ENCODE peak calls at places on chromosomes 2 and 18, in four cellular contexts. U, G, O and D are unnamed samples. For H3K4me1, the result is how much of the 10 kb centered on the place peaks cover.

GRCh38 chr18:9971313-9971920 is 57.6 kb downstream of the VAPA start:
- DNase-seq in O (peak), U (peak), G (peak), D (peak)

GRCh38 chr2:37588316-37588777 is 83.1 kb downstream of the CDC42EP3 start:
- DNase-seq in U (peak), O (no peak), G (no peak), D (no peak)

GRCh38 chr2:113282747-113283533 is 4.2 kb upstream of the PAX8 start:
- DNase-seq in G (no peak), O (peak), U (peak), D (no peak)

GRCh38 chr2:128279786-128280701 is 38.6 kb downstream of the HS6ST1 start:
- DNase-seq in G (no peak), O (no peak), U (no peak), D (no peak)

GRCh38 chr2:54708584-54709340 is 14.7 kb upstream of the EML6 start:
- DNase-seq in U (no peak), G (no peak), O (no peak), D (no peak)

GRCh38 chr2:263774-264492 is at the start of gene SH3YL1:
- DNase-seq in G (no peak), U (peak), O (no peak), D (no peak)

GRCh38 chr18:68148862-68149261 is 566.0 kb downstream of the TMX3 start:
- DNase-seq in G (no peak), U (no peak), O (no peak), D (no peak)

GRCh38 chr2:140539506-140539905 is 1591.3 kb downstream of the LRP1B start:
- DNase-seq in U (no peak), O (no peak), G (no peak), D (no peak)

GRCh38 chr2:236371010-236371409 is 106.8 kb upstream of the ASB18 start:
- DNase-seq in O (no peak), U (no peak), G (no peak), D (no peak)

GRCh38 chr18:78542204-78542603 is 437.4 kb upstream of the SALL3 start:
- DNase-seq in O (no peak), G (no peak), U (no peak), D (no peak)

GRCh38 chr2:70927641-70928040 is 8.1 kb upstream of the ATP6V1B1 start:
- DNase-seq in G (no peak), U (no peak), O (no peak), D (no peak)

GRCh38 chr18:11925800-11926481 is 17.8 kb upstream of the MPPE1 start:
- DNase-seq in U (no peak), O (peak), G (no peak), D (no peak)

GRCh38 chr18:32771871-32772499 is 838 bp downstream of the KLHL14 start:
- DNase-seq in U (no peak), G (no peak), O (no peak), D (no peak)

GRCh38 chr18:32770651-32771168 is 2.1 kb downstream of the KLHL14 start:
- DNase-seq in G (no peak), U (no peak), O (no peak), D (no peak)

GRCh38 chr18:32770181-32770650 is 2.6 kb downstream of the KLHL14 start:
- DNase-seq in G (no peak), O (no peak), U (no peak), D (no peak)

GRCh38 chr18:32772580-32773186 is at the start of gene KLHL14:
- DNase-seq in G (no peak), O (no peak), U (no peak), D (no peak)

GRCh38 chr18:32771169-32771751 is 1.6 kb downstream of the KLHL14 start:
- DNase-seq in U (no peak), G (no peak), O (no peak), D (no peak)
- TF ChIP-seq EZH2 in U (no peak), G (no peak), O (no peak), D (no peak)

DNA sequence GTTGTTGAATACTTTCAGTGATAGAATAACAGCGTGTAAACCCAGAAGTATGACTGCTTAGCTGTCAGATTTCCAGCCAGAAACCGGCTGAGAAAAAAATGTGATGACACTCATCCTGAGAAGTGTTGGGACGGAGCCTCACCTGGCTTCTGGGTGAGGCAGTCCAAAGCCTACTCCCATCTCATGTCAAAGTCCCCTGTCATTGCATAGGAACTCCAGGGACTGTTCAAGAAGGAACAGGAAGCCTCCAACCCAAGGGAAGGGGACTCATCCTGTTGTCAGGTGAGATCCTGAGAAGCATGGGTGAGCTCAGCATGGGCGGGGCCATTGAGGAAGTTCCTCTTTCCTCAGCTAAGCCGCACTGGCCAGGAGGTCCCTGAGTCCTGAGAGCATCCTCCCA is 11.3 kb upstream of the CHRNA1 start:
- DNase-seq in U (no peak), O (peak), G (no peak), D (no peak)
- H3K4me1 ChIP-seq in U (under half), O (under half), G (under half), D (under half)

GRCh38 chr2:224944707-224945106 is 97.6 kb downstream of the DOCK10 start:
- DNase-seq in O (no peak), U (no peak), G (no peak), D (no peak)
- H3K4me3 ChIP-seq in O (no peak), U (no peak), G (no peak), D (no peak)

GRCh38 chr2:26849056-26850001 is 1.4 kb downstream of the DPYSL5 start:
- DNase-seq in G (no peak), U (no peak), O (no peak), D (no peak)
- TF ChIP-seq EZH2 in G (no peak), U (no peak), O (no peak), D (no peak)

DNA sequence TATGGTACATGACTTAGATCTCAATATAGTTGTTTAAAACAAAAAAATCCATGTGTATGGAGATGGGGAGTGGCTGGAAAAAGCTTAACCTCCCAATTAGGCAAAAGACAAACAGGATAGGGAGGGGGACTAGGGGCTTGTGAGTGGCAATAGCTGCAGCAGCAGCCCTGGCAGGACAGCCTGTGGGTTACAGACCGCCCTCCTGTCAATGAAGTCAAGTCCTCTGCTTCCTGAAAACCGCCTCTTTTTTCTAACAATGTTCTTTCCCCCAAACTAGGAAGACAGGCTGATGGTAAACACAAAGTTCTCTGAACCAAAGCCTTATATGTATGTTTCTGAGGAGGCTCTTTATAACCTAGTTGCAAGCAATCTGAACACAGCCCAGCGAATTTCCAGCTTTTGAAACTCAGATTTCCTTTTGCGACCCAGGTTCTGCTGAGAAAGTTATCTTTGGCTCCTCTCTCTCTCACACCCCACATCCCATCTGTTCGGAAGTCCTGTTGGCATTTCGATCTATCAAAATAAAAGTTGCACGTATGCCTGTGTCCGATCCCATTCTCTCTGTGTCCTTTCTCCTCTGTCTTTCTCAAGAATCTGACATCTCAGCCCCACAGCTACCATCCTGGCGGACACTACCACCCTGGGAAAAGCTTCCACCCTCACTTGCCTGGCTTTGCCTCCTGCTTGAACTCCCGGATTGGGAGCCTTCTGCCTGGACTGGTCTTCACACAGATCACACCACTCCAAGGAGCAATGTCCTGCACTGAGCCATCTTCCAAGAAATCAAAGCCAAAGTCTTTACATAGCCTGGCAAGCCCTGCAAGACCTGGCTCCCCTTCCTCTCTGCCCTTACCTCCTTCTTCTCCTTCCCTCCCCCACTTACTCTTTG is 10.1 kb downstream of the ATP8B1 start:
- DNase-seq in O (no peak), U (no peak), G (no peak), D (no peak)
- H3K4me1 ChIP-seq in O (under half), U (half or more), G (under half), D (under half)

DNA sequence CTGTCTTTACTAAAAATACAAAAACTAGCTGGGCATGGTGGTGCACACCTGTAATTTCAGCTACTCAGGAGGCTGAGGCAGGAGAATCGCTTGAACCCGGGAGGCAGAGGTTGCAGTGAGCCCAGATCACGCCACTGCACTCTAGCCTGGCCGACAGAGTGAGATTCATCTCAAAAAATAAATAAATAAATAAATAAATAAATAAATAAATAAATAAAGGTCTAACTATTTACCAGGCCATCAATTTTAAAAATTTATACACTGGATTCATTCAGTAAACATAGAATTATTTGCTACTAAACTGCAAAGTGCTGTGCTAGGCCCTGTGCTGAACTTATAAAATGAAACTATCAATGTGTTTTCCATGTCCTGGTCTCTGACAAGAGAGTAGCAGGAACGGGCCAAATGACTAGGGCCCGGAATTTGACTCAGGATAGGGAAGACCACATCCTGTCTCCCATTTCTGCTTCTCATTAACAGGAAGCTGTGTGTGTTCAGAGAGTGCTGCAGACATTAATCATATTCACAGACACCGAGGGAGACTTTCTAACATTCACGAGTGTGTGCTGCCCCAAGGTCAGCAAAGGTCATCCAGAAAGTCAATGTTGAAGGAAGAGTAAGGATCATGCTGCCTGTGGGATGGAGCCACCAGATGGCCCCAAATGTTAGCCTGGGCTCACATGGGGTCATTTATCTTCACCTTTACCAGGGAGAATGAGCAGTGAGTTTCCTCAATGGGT is 95.8 kb downstream of the SPP2 start:
- DNase-seq in U (no peak), G (no peak), O (no peak), D (peak)
- H3K4me3 ChIP-seq in U (no peak), G (no peak), O (no peak), D (no peak)

GRCh38 chr18:57352271-57352701 is at the start of gene ST8SIA3:
- DNase-seq in U (no peak), O (no peak), G (no peak), D (no peak)

GRCh38 chr18:57353940-57354461 is 1.6 kb downstream of the ST8SIA3 start:
- DNase-seq in O (peak), G (peak), U (no peak), D (no peak)

GRCh38 chr18:57347784-57348183 is 4.6 kb upstream of the ST8SIA3 start:
- DNase-seq in O (no peak), U (no peak), G (no peak), D (no peak)

GRCh38 chr18:57352761-57353136 is 392 bp downstream of the ST8SIA3 start:
- DNase-seq in O (no peak), U (no peak), G (no peak), D (no peak)

GRCh38 chr18:57353137-57353939 is 981 bp downstream of the ST8SIA3 start:
- DNase-seq in G (no peak), O (no peak), U (no peak), D (no peak)
- TF ChIP-seq EZH2 in G (peak), O (no peak), U (no peak), D (no peak)

GRCh38 chr18:58443671-58444070 is 185.2 kb downstream of the ALPK2 start:
- DNase-seq in U (no peak), G (no peak), O (no peak), D (no peak)
- H3K4me1 ChIP-seq in U (under half), G (under half), O (under half), D (under half)

DNA sequence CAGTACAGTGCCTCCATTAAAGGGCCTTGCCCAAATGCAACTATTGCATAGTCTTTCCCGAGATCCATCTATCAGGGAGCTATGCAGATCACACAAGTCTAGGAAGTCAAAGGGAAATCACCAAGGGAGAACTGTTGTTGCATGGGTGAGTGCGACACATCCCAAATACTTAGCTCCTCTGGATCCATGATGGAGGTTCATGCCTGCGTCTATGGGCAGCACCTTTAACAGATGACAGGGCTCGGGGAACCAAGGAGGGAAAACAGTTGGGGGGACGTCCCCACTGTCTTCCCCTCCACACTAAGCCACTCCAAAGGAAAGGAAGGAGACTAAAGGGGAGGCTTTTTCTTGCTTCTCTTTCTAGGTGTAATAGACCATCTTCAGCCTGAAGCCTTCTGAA is 552.8 kb upstream of the PKDCC start:
- DNase-seq in O (peak), G (no peak), U (no peak), D (peak)
- H3K4me3 ChIP-seq in O (no peak), G (no peak), U (no peak), D (no peak)